ENCODE peak calls at places on chromosomes 7 and 10, in nine cellular contexts. One of them, this sample, is unnamed.

GRCh38 chr7:30702200-30702599 is 19.9 kb upstream of the CRHR2 start:
- DNase-seq in DND-41: peak; percentile 21
- DNase-seq in PC-3: no peak
- DNase-seq in endothelial cell of umbilical vein: no peak
- DNase-seq in hepatocyte: no peak
- DNase-seq in mammary epithelial cell: no peak
- DNase-seq in fibroblast of lung: no peak
- DNase-seq in GM23248: no peak
- DNase-seq in neural progenitor cell: no peak
- DNase-seq in this sample: no peak

GRCh38 chr7:29340691-29341090 is 146.1 kb downstream of the CHN2 start:
- DNase-seq in DND-41: no peak
- DNase-seq in neural progenitor cell: no peak
- DNase-seq in fibroblast of lung: no peak
- DNase-seq in endothelial cell of umbilical vein: no peak
- DNase-seq in PC-3: no peak
- DNase-seq in mammary epithelial cell: no peak
- DNase-seq in hepatocyte: no peak
- DNase-seq in GM23248: no peak
- DNase-seq in this sample: no peak

GRCh38 chr7:113625494-113626102 is 293.2 kb downstream of the PPP1R3A start:
- DNase-seq in GM23248: no peak
- DNase-seq in PC-3: no peak
- DNase-seq in fibroblast of lung: no peak
- DNase-seq in endothelial cell of umbilical vein: no peak
- DNase-seq in hepatocyte: no peak
- DNase-seq in neural progenitor cell: no peak
- DNase-seq in mammary epithelial cell: no peak
- DNase-seq in DND-41: no peak
- DNase-seq in this sample: no peak

GRCh38 chr10:6048281-6049030 is 13.7 kb downstream of the IL2RA start:
- DNase-seq in neural progenitor cell: no peak
- DNase-seq in DND-41: no peak
- DNase-seq in endothelial cell of umbilical vein: no peak
- DNase-seq in PC-3: no peak
- DNase-seq in hepatocyte: no peak
- DNase-seq in mammary epithelial cell: no peak
- DNase-seq in fibroblast of lung: no peak
- DNase-seq in GM23248: no peak
- DNase-seq in this sample: no peak

GRCh38 chr10:93030409-93030808 is 30.2 kb upstream of the CYP26C1 start:
- DNase-seq in hepatocyte: peak; percentile 13
- DNase-seq in GM23248: peak; percentile 89
- DNase-seq in endothelial cell of umbilical vein: peak; percentile 39
- DNase-seq in neural progenitor cell: no peak
- DNase-seq in DND-41: no peak
- DNase-seq in fibroblast of lung: peak; percentile 76
- DNase-seq in PC-3: peak; percentile 58
- DNase-seq in mammary epithelial cell: peak; percentile 38
- DNase-seq in this sample: peak; percentile 58

GRCh38 chr10:91077549-91078017 is 142.9 kb upstream of the PCGF5 start:
- DNase-seq in DND-41: no peak
- DNase-seq in mammary epithelial cell: peak; percentile 2
- DNase-seq in endothelial cell of umbilical vein: peak; percentile 81
- DNase-seq in fibroblast of lung: peak; percentile 35
- DNase-seq in hepatocyte: no peak
- DNase-seq in neural progenitor cell: no peak
- DNase-seq in GM23248: no peak
- DNase-seq in PC-3: peak; percentile 19
- DNase-seq in this sample: peak; percentile 36

GRCh38 chr7:36119005-36119711 is 33.9 kb upstream of the EEPD1 start:
- DNase-seq in GM23248: peak; percentile 96
- DNase-seq in endothelial cell of umbilical vein: peak; percentile 22
- DNase-seq in PC-3: peak; percentile 91
- DNase-seq in mammary epithelial cell: peak; percentile 94
- DNase-seq in fibroblast of lung: peak; percentile 99
- DNase-seq in neural progenitor cell: no peak
- DNase-seq in hepatocyte: peak; percentile 71
- DNase-seq in DND-41: no peak
- DNase-seq in this sample: peak; percentile 96

GRCh38 chr10:59073456-59074053 is 102.9 kb upstream of the PHYHIPL start:
- DNase-seq in neural progenitor cell: no peak
- DNase-seq in mammary epithelial cell: no peak
- DNase-seq in fibroblast of lung: no peak
- DNase-seq in endothelial cell of umbilical vein: no peak
- DNase-seq in PC-3: no peak
- DNase-seq in GM23248: no peak
- DNase-seq in DND-41: no peak
- DNase-seq in hepatocyte: peak; percentile 29
- DNase-seq in this sample: no peak

GRCh38 chr10:10642741-10643280 is 374.9 kb upstream of the CELF2 start:
- DNase-seq in GM23248: peak; percentile 7
- DNase-seq in neural progenitor cell: no peak
- DNase-seq in DND-41: no peak
- DNase-seq in hepatocyte: peak; percentile 16
- DNase-seq in fibroblast of lung: peak; percentile 87
- DNase-seq in PC-3: no peak
- DNase-seq in endothelial cell of umbilical vein: no peak
- DNase-seq in mammary epithelial cell: no peak
- DNase-seq in this sample: no peak

GRCh38 chr10:84606428-84606827 is 278.0 kb downstream of the CCSER2 start:
- DNase-seq in neural progenitor cell: no peak
- DNase-seq in GM23248: no peak
- DNase-seq in endothelial cell of umbilical vein: no peak
- DNase-seq in hepatocyte: no peak
- DNase-seq in fibroblast of lung: no peak
- DNase-seq in PC-3: no peak
- DNase-seq in mammary epithelial cell: no peak
- DNase-seq in DND-41: no peak
- DNase-seq in this sample: no peak

GRCh38 chr7:5630670-5631069 is 150.8 kb downstream of the RNF216 start:
- DNase-seq in PC-3: no peak
- DNase-seq in mammary epithelial cell: peak; percentile 78
- DNase-seq in GM23248: peak; percentile 77
- DNase-seq in fibroblast of lung: no peak
- DNase-seq in neural progenitor cell: no peak
- DNase-seq in hepatocyte: no peak
- DNase-seq in DND-41: no peak
- DNase-seq in endothelial cell of umbilical vein: no peak
- DNase-seq in this sample: no peak

GRCh38 chr10:3295501-3296005 is 123.0 kb upstream of the PITRM1 start:
- DNase-seq in hepatocyte: no peak
- DNase-seq in mammary epithelial cell: no peak
- DNase-seq in fibroblast of lung: no peak
- DNase-seq in PC-3: peak; percentile 5
- DNase-seq in DND-41: no peak
- DNase-seq in neural progenitor cell: no peak
- DNase-seq in GM23248: no peak
- DNase-seq in endothelial cell of umbilical vein: no peak
- DNase-seq in this sample: no peak

GRCh38 chr7:135213831-135214230 is 2.5 kb upstream of the WDR91 start:
- DNase-seq in neural progenitor cell: no peak
- DNase-seq in DND-41: no peak
- DNase-seq in GM23248: no peak
- DNase-seq in PC-3: no peak
- DNase-seq in fibroblast of lung: no peak
- DNase-seq in endothelial cell of umbilical vein: no peak
- DNase-seq in hepatocyte: no peak
- DNase-seq in mammary epithelial cell: peak; percentile 77
- DNase-seq in this sample: no peak

GRCh38 chr10:131899695-131900349 is 986 bp upstream of the PPP2R2D start:
- DNase-seq in GM23248: no peak
- DNase-seq in endothelial cell of umbilical vein: peak; percentile 16
- DNase-seq in hepatocyte: no peak
- DNase-seq in mammary epithelial cell: no peak
- DNase-seq in neural progenitor cell: peak; percentile 38
- DNase-seq in DND-41: no peak
- DNase-seq in fibroblast of lung: no peak
- DNase-seq in PC-3: no peak
- DNase-seq in this sample: no peak

GRCh38 chr7:12431886-12432285 is 28.2 kb upstream of the VWDE start:
- DNase-seq in PC-3: peak; percentile 33
- DNase-seq in GM23248: peak; percentile 37
- DNase-seq in endothelial cell of umbilical vein: peak; percentile 51
- DNase-seq in hepatocyte: peak; percentile 37
- DNase-seq in mammary epithelial cell: peak; percentile 14
- DNase-seq in fibroblast of lung: no peak
- DNase-seq in neural progenitor cell: peak; percentile 45
- DNase-seq in DND-41: no peak
- DNase-seq in this sample: no peak

GRCh38 chr10:102519246-102519805 is 15.6 kb downstream of the SUFU start:
- DNase-seq in GM23248: peak; percentile 28
- DNase-seq in fibroblast of lung: no peak
- DNase-seq in hepatocyte: no peak
- DNase-seq in PC-3: no peak
- DNase-seq in DND-41: no peak
- DNase-seq in neural progenitor cell: no peak
- DNase-seq in mammary epithelial cell: no peak
- DNase-seq in endothelial cell of umbilical vein: no peak
- DNase-seq in this sample: no peak

GRCh38 chr7:155380986-155381851 is 76.7 kb upstream of the EN2 start:
- DNase-seq in fibroblast of lung: no peak
- DNase-seq in GM23248: no peak
- DNase-seq in mammary epithelial cell: no peak
- DNase-seq in hepatocyte: no peak
- DNase-seq in PC-3: no peak
- DNase-seq in DND-41: no peak
- DNase-seq in neural progenitor cell: peak; percentile 78
- DNase-seq in endothelial cell of umbilical vein: no peak
- DNase-seq in this sample: no peak
- TF ChIP-seq EZH2 in fibroblast of lung: peak; percentile 69
- TF ChIP-seq EZH2 in GM23248: no peak
- TF ChIP-seq EZH2 in mammary epithelial cell: no peak
- TF ChIP-seq EZH2 in hepatocyte: peak; percentile 11
- TF ChIP-seq EZH2 in PC-3: peak; percentile 80
- TF ChIP-seq EZH2 in DND-41: no peak
- TF ChIP-seq EZH2 in neural progenitor cell: no peak
- TF ChIP-seq EZH2 in endothelial cell of umbilical vein: peak; percentile 89
- TF ChIP-seq EZH2 in this sample: no peak

GRCh38 chr7:154975984-154976383 is 26.9 kb downstream of the PAXIP1 start:
- DNase-seq in neural progenitor cell: no peak
- DNase-seq in PC-3: no peak
- DNase-seq in hepatocyte: no peak
- DNase-seq in endothelial cell of umbilical vein: no peak
- DNase-seq in fibroblast of lung: no peak
- DNase-seq in DND-41: no peak
- DNase-seq in mammary epithelial cell: no peak
- DNase-seq in GM23248: no peak
- DNase-seq in this sample: no peak
- H2AFZ ChIP-seq in neural progenitor cell: no peak overlapping the region
- H2AFZ ChIP-seq in PC-3: no peak overlapping the region
- H2AFZ ChIP-seq in hepatocyte: no peak overlapping the region
- H2AFZ ChIP-seq in endothelial cell of umbilical vein: no peak overlapping the region
- H2AFZ ChIP-seq in fibroblast of lung: no peak overlapping the region
- H2AFZ ChIP-seq in DND-41: no peak overlapping the region
- H2AFZ ChIP-seq in mammary epithelial cell: no peak overlapping the region
- H2AFZ ChIP-seq in GM23248: no peak overlapping the region
- H2AFZ ChIP-seq in this sample: no peak overlapping the region

DNA sequence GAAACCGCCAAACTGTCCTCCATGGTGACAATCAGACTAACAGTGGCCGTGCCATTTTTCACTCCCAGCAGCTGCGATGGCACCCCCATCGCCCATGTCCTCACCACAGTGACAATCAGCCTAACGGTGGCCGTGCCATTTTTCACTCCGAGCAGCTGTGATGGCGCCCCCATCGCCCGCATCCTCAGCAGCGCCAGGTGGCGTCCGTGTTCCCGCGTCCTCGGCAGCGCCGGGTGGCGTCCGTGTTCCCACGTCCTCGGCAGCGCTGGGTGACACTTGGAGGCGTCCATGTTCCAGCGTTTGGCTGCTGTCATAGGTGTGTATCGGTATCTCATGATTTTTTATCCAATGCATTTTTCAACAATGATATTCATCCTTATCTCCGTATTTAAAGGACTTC is 267.3 kb downstream of the PTPRN2 start:
- DNase-seq in neural progenitor cell: no peak
- DNase-seq in endothelial cell of umbilical vein: no peak
- DNase-seq in DND-41: no peak
- DNase-seq in fibroblast of lung: no peak
- DNase-seq in mammary epithelial cell: no peak
- DNase-seq in GM23248: no peak
- DNase-seq in PC-3: no peak
- DNase-seq in hepatocyte: no peak
- DNase-seq in this sample: no peak
- H3K9me3 ChIP-seq in neural progenitor cell: no peaks in the 10 kb centered on the region
- H3K9me3 ChIP-seq in endothelial cell of umbilical vein: peaks cover 5% of the 10 kb centered on the region
- H3K9me3 ChIP-seq in DND-41: peaks cover 10% of the 10 kb centered on the region
- H3K9me3 ChIP-seq in fibroblast of lung: no peaks in the 10 kb centered on the region
- H3K9me3 ChIP-seq in mammary epithelial cell: peaks cover 48% of the 10 kb centered on the region
- H3K9me3 ChIP-seq in GM23248: no peaks in the 10 kb centered on the region
- H3K9me3 ChIP-seq in PC-3: no peaks in the 10 kb centered on the region
- H3K9me3 ChIP-seq in hepatocyte: no peaks in the 10 kb centered on the region
- H3K9me3 ChIP-seq in this sample: no peaks in the 10 kb centered on the region

GRCh38 chr10:119393019-119393418 is 149.5 kb downstream of the RGS10 start:
- DNase-seq in mammary epithelial cell: no peak
- DNase-seq in neural progenitor cell: no peak
- DNase-seq in GM23248: no peak
- DNase-seq in hepatocyte: no peak
- DNase-seq in endothelial cell of umbilical vein: no peak
- DNase-seq in fibroblast of lung: no peak
- DNase-seq in DND-41: no peak
- DNase-seq in PC-3: no peak
- DNase-seq in this sample: no peak

GRCh38 chr10:119393421-119393820 is 149.1 kb downstream of the RGS10 start:
- DNase-seq in DND-41: no peak
- DNase-seq in fibroblast of lung: no peak
- DNase-seq in neural progenitor cell: no peak
- DNase-seq in PC-3: no peak
- DNase-seq in GM23248: no peak
- DNase-seq in mammary epithelial cell: no peak
- DNase-seq in endothelial cell of umbilical vein: no peak
- DNase-seq in hepatocyte: no peak
- DNase-seq in this sample: no peak

GRCh38 chr10:119395287-119396007 is 147.1 kb downstream of the RGS10 start:
- DNase-seq in mammary epithelial cell: no peak
- DNase-seq in fibroblast of lung: peak; percentile 74
- DNase-seq in DND-41: no peak
- DNase-seq in neural progenitor cell: no peak
- DNase-seq in hepatocyte: no peak
- DNase-seq in endothelial cell of umbilical vein: peak; percentile 35
- DNase-seq in GM23248: no peak
- DNase-seq in PC-3: no peak
- DNase-seq in this sample: no peak

GRCh38 chr10:119394657-119395286 is 147.7 kb downstream of the RGS10 start:
- DNase-seq in fibroblast of lung: no peak
- DNase-seq in DND-41: no peak
- DNase-seq in PC-3: no peak
- DNase-seq in hepatocyte: no peak
- DNase-seq in neural progenitor cell: no peak
- DNase-seq in endothelial cell of umbilical vein: no peak
- DNase-seq in mammary epithelial cell: no peak
- DNase-seq in GM23248: no peak
- DNase-seq in this sample: no peak

DNA sequence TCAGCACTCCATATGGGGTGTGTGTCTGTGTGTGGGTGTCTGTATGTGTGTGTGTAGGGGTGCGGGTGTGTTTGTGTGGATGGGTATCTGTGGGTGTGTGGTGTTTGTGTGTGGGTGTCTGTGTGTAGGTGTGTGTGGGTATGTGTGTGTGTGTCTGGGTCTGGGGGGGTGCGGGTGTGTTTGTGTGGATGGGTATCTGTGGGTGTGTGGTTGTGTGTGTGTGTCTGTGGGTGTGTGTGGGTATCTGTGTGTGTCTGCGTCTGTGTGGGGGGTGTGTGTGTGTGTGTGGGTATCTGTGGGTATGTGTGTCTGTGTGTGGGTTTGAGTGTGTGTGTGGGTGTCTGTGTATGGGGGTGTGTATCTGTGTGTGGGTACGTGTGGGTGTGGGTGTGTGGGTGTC is 148.7 kb downstream of the RGS10 start:
- DNase-seq in mammary epithelial cell: no peak
- DNase-seq in PC-3: no peak
- DNase-seq in neural progenitor cell: no peak
- DNase-seq in hepatocyte: no peak
- DNase-seq in GM23248: no peak
- DNase-seq in fibroblast of lung: no peak
- DNase-seq in endothelial cell of umbilical vein: no peak
- DNase-seq in DND-41: no peak
- DNase-seq in this sample: no peak
- TF ChIP-seq EZH2 in mammary epithelial cell: no peak
- TF ChIP-seq EZH2 in PC-3: no peak
- TF ChIP-seq EZH2 in neural progenitor cell: no peak
- TF ChIP-seq EZH2 in hepatocyte: no peak
- TF ChIP-seq EZH2 in GM23248: no peak
- TF ChIP-seq EZH2 in fibroblast of lung: no peak
- TF ChIP-seq EZH2 in endothelial cell of umbilical vein: no peak
- TF ChIP-seq EZH2 in DND-41: no peak
- TF ChIP-seq EZH2 in this sample: no peak

This sample was measured in PC-9.